ENCODE peak calls at places on chromosomes 2 and 18, in seven cellular contexts. X, O, K, Y, G, R and V are unnamed samples.

GRCh38 chr2:73000808-73001570 is 70.5 kb downstream of the SFXN5 start:
- DNase-seq in Y (no peak), X (no peak), R (no peak), G (no peak), K (no peak), O (no peak), V (no peak)

GRCh38 chr2:80145499-80145898 is 159.1 kb downstream of the LRRTM1 start:
- DNase-seq in Y (no peak), X (no peak), K (no peak), G (no peak), O (no peak), R (no peak), V (no peak)

GRCh38 chr18:8283901-8284585 is 325.2 kb upstream of the RAB12 start:
- DNase-seq in R (no peak), G (peak), X (no peak), K (no peak), Y (no peak), O (peak), V (no peak)

GRCh38 chr2:26757873-26758789 is 6.0 kb upstream of the SLC35F6 start:
- DNase-seq in K (peak), G (peak), R (no peak), X (no peak), Y (no peak), O (peak), V (peak)

GRCh38 chr2:18825856-18826255 is 236.5 kb upstream of the NT5C1B start:
- DNase-seq in R (no peak), Y (no peak), O (no peak), K (no peak), X (no peak), G (no peak), V (no peak)

GRCh38 chr2:137208361-137208973 is 443.1 kb downstream of the THSD7B start:
- DNase-seq in G (peak), O (peak), R (no peak), X (no peak), K (no peak), Y (no peak), V (peak)

GRCh38 chr18:48851563-48851962 is 99.2 kb downstream of the SMAD7 start:
- DNase-seq in Y (no peak), K (no peak), R (no peak), G (no peak), O (no peak), X (no peak), V (no peak)

GRCh38 chr2:108124733-108125132 is 115.0 kb upstream of the SULT1C3 start:
- DNase-seq in R (no peak), G (no peak), Y (no peak), K (no peak), X (no peak), O (peak), V (no peak)

GRCh38 chr2:72118951-72119350 is 28.7 kb downstream of the CYP26B1 start:
- DNase-seq in K (no peak), O (no peak), Y (no peak), R (no peak), X (no peak), G (no peak), V (no peak)

GRCh38 chr2:154097823-154098398 is 226.2 kb downstream of the GALNT13 start:
- DNase-seq in Y (peak), X (no peak), K (no peak), R (no peak), G (no peak), O (no peak), V (no peak)

GRCh38 chr2:175002547-175003274 is 2.5 kb downstream of the CHN1 start:
- DNase-seq in R (no peak), X (no peak), K (no peak), G (no peak), O (no peak), Y (peak), V (no peak)

GRCh38 chr2:9085353-9085752 is 81.9 kb upstream of the MBOAT2 start:
- DNase-seq in Y (no peak), K (no peak), O (peak), X (no peak), R (no peak), G (peak), V (no peak)

GRCh38 chr2:127277028-127277427 is 16.9 kb downstream of the ERCC3 start:
- DNase-seq in Y (no peak), X (no peak), K (no peak), G (no peak), R (no peak), O (peak), V (no peak)

GRCh38 chr2:75667884-75668283 is 21.3 kb downstream of the MRPL19 start:
- DNase-seq in G (no peak), K (no peak), Y (no peak), X (no peak), O (no peak), R (no peak), V (no peak)

GRCh38 chr2:15243762-15244161 is 317.4 kb downstream of the NBAS start:
- DNase-seq in G (no peak), Y (no peak), K (no peak), O (peak), X (peak), R (no peak), V (no peak)

GRCh38 chr2:13218205-13218604 is 501.5 kb downstream of the TRIB2 start:
- DNase-seq in R (no peak), K (no peak), O (no peak), X (no peak), Y (no peak), G (no peak), V (no peak)

GRCh38 chr2:181124499-181124898 is 144.1 kb downstream of the UBE2E3 start:
- DNase-seq in X (no peak), G (no peak), R (no peak), Y (no peak), K (no peak), O (peak), V (no peak)

GRCh38 chr2:172404824-172405223 is 22.6 kb upstream of the ITGA6 start:
- DNase-seq in Y (no peak), K (no peak), O (peak), R (no peak), X (no peak), G (peak), V (peak)

GRCh38 chr2:61853086-61853847 is 593 bp downstream of the FAM161A start:
- DNase-seq in K (no peak), X (no peak), Y (peak), R (no peak), O (peak), G (peak), V (peak)

GRCh38 chr18:45688834-45689233 is 35.1 kb upstream of the SLC14A1 start:
- DNase-seq in O (no peak), R (no peak), G (no peak), K (no peak), X (no peak), Y (no peak), V (no peak)

GRCh38 chr2:11738589-11739436 is 7.6 kb upstream of the LPIN1 start:
- DNase-seq in O (peak), G (peak), Y (peak), X (peak), R (no peak), K (peak), V (peak)

GRCh38 chr2:23651187-23651983 is 266.4 kb downstream of the KLHL29 start:
- DNase-seq in X (no peak), K (no peak), O (peak), R (no peak), Y (no peak), G (peak), V (peak)

GRCh38 chr2:206379321-206379720 is 64.0 kb upstream of the ADAM23 start:
- DNase-seq in K (no peak), O (no peak), R (no peak), G (no peak), Y (no peak), X (no peak), V (no peak)

GRCh38 chr2:227460079-227460485 is 11.9 kb upstream of the AGFG1 start:
- DNase-seq in Y (no peak), R (no peak), G (peak), K (no peak), X (no peak), O (peak), V (peak)

GRCh38 chr2:219249203-219249980 is 3.7 kb upstream of the TUBA4B start:
- DNase-seq in Y (no peak), K (no peak), R (peak), O (peak), G (peak), X (peak), V (peak)

GRCh38 chr2:43241558-43241957 is 15.2 kb upstream of the ZFP36L2 start:
- DNase-seq in O (no peak), Y (no peak), R (no peak), X (no peak), G (no peak), K (no peak), V (no peak)

GRCh38 chr2:48264632-48265031 is 265.3 kb upstream of the STON1 start:
- DNase-seq in K (no peak), R (no peak), Y (no peak), X (no peak), G (no peak), O (no peak), V (no peak)

GRCh38 chr2:46488389-46488788 is 9.0 kb downstream of the TMEM247 start:
- DNase-seq in Y (no peak), O (no peak), G (no peak), R (no peak), X (no peak), K (no peak), V (no peak)